ENCODE peak calls at places on chromosomes 1 and 21, in five cellular contexts. One of them, this sample, is unnamed.
A peak's percentile ranks its signal among the peaks of the same experiment; 100 is the strongest.

GRCh38 chr1:54012862-54013261 is 5.1 kb downstream of the LDLRAD1 start:
- DNase-seq in lung: no peak
- DNase-seq in pancreas: no peak
- DNase-seq in mammary epithelial cell: no peak
- DNase-seq in lower lobe of right lung: no peak
- DNase-seq in this sample: no peak

GRCh38 chr1:101588677-101589076 is 351.9 kb downstream of the S1PR1 start:
- DNase-seq in mammary epithelial cell: no peak
- DNase-seq in lower lobe of right lung: no peak
- DNase-seq in pancreas: no peak
- DNase-seq in lung: no peak
- DNase-seq in this sample: no peak

GRCh38 chr1:74422379-74423155 is 89.8 kb downstream of the LRRC53 start:
- DNase-seq in mammary epithelial cell: no peak
- DNase-seq in pancreas: no peak
- DNase-seq in lower lobe of right lung: no peak
- DNase-seq in lung: no peak
- DNase-seq in this sample: no peak

GRCh38 chr1:213539464-213539863 is 448.3 kb upstream of the PROX1 start:
- DNase-seq in mammary epithelial cell: no peak
- DNase-seq in lung: no peak
- DNase-seq in pancreas: no peak
- DNase-seq in lower lobe of right lung: no peak
- DNase-seq in this sample: no peak

GRCh38 chr1:150407330-150407729 is 43.4 kb downstream of the RPRD2 start:
- DNase-seq in mammary epithelial cell: no peak
- DNase-seq in lower lobe of right lung: no peak
- DNase-seq in lung: no peak
- DNase-seq in pancreas: no peak
- DNase-seq in this sample: no peak

GRCh38 chr1:158398818-158399502 is at the start of gene OR10T2:
- DNase-seq in mammary epithelial cell: no peak
- DNase-seq in lower lobe of right lung: no peak
- DNase-seq in pancreas: no peak
- DNase-seq in lung: no peak
- DNase-seq in this sample: no peak

GRCh38 chr1:226979517-226980121 is 39.5 kb downstream of the COQ8A start:
- DNase-seq in pancreas: no peak
- DNase-seq in lung: no peak
- DNase-seq in mammary epithelial cell: no peak
- DNase-seq in lower lobe of right lung: no peak
- DNase-seq in this sample: peak; percentile 66

GRCh38 chr1:24409535-24409934 is 4.0 kb downstream of the STPG1 start:
- DNase-seq in mammary epithelial cell: peak; percentile 91
- DNase-seq in lung: no peak
- DNase-seq in lower lobe of right lung: no peak
- DNase-seq in pancreas: no peak
- DNase-seq in this sample: no peak

GRCh38 chr1:102970496-102971078 is 137.7 kb downstream of the COL11A1 start:
- DNase-seq in lower lobe of right lung: no peak
- DNase-seq in pancreas: no peak
- DNase-seq in lung: no peak
- DNase-seq in mammary epithelial cell: peak; percentile 37
- DNase-seq in this sample: no peak

GRCh38 chr1:213055087-213055591 is 4.1 kb downstream of the RPS6KC1 start:
- DNase-seq in pancreas: no peak
- DNase-seq in lower lobe of right lung: no peak
- DNase-seq in mammary epithelial cell: peak; percentile 63
- DNase-seq in lung: no peak
- DNase-seq in this sample: no peak

GRCh38 chr1:244964112-244964971 is 100.0 kb upstream of the HNRNPU start:
- DNase-seq in lower lobe of right lung: no peak
- DNase-seq in mammary epithelial cell: peak; percentile 30
- DNase-seq in pancreas: no peak
- DNase-seq in lung: no peak
- DNase-seq in this sample: no peak

GRCh38 chr1:182684128-182684828 is at the start of gene RGS8:
- DNase-seq in mammary epithelial cell: no peak
- DNase-seq in lung: no peak
- DNase-seq in lower lobe of right lung: no peak
- DNase-seq in pancreas: no peak
- DNase-seq in this sample: no peak

GRCh38 chr1:191350938-191351337 is 807.3 kb upstream of the RGS18 start:
- DNase-seq in mammary epithelial cell: no peak
- DNase-seq in pancreas: no peak
- DNase-seq in lower lobe of right lung: no peak
- DNase-seq in lung: no peak
- DNase-seq in this sample: no peak

GRCh38 chr1:101112051-101112770 is 86.6 kb upstream of the DPH5 start:
- DNase-seq in pancreas: no peak
- DNase-seq in mammary epithelial cell: no peak
- DNase-seq in lung: no peak
- DNase-seq in lower lobe of right lung: peak; percentile 70
- DNase-seq in this sample: peak; percentile 67

GRCh38 chr1:94806451-94806861 is 13.7 kb upstream of the SLC44A3 start:
- DNase-seq in mammary epithelial cell: no peak
- DNase-seq in lung: no peak
- DNase-seq in pancreas: no peak
- DNase-seq in lower lobe of right lung: no peak
- DNase-seq in this sample: no peak

GRCh38 chr21:26769613-26770188 is 75.5 kb downstream of the ADAMTS1 start:
- DNase-seq in mammary epithelial cell: no peak
- DNase-seq in lower lobe of right lung: no peak
- DNase-seq in lung: no peak
- DNase-seq in pancreas: no peak
- DNase-seq in this sample: no peak

GRCh38 chr1:105137543-105138444 is 1388.1 kb downstream of the AMY1C start:
- DNase-seq in lower lobe of right lung: no peak
- DNase-seq in pancreas: no peak
- DNase-seq in lung: no peak
- DNase-seq in mammary epithelial cell: no peak
- DNase-seq in this sample: no peak

GRCh38 chr1:228393268-228393699 is 13.4 kb downstream of the TRIM11 start:
- DNase-seq in mammary epithelial cell: no peak
- DNase-seq in pancreas: peak; percentile 53
- DNase-seq in lung: no peak
- DNase-seq in lower lobe of right lung: peak; percentile 59
- DNase-seq in this sample: peak; percentile 80

GRCh38 chr1:9399510-9400424 is 107.1 kb downstream of the SPSB1 start:
- DNase-seq in mammary epithelial cell: no peak
- DNase-seq in lower lobe of right lung: no peak
- DNase-seq in lung: no peak
- DNase-seq in pancreas: no peak
- DNase-seq in this sample: no peak

DNA sequence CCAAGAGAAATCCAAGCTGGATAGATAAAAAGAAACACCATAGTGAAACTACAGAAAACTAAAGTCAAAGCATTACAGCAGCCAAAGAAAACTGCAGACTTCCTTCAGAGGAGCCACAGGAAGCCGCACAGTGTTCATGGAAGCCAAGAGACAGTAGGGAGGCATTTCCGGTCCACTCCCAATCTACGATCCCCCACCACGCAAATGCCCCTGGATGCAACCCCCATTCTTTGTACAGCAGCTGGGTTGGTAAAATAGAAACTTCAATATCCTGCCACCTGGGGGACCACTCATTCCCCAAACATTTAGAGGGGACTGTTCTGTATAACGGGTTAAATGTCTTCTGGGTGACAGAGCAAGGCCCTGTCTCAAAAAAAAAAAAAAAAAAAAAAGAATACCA is 43.9 kb upstream of the TSPEAR start:
- DNase-seq in pancreas: no peak
- DNase-seq in lower lobe of right lung: no peak
- DNase-seq in mammary epithelial cell: no peak
- DNase-seq in lung: no peak
- DNase-seq in this sample: no peak
- TF ChIP-seq CTCF in pancreas: no peak
- TF ChIP-seq CTCF in lower lobe of right lung: no peak
- TF ChIP-seq CTCF in mammary epithelial cell: no peak
- TF ChIP-seq CTCF in lung: no peak
- TF ChIP-seq CTCF in this sample: no peak

DNA sequence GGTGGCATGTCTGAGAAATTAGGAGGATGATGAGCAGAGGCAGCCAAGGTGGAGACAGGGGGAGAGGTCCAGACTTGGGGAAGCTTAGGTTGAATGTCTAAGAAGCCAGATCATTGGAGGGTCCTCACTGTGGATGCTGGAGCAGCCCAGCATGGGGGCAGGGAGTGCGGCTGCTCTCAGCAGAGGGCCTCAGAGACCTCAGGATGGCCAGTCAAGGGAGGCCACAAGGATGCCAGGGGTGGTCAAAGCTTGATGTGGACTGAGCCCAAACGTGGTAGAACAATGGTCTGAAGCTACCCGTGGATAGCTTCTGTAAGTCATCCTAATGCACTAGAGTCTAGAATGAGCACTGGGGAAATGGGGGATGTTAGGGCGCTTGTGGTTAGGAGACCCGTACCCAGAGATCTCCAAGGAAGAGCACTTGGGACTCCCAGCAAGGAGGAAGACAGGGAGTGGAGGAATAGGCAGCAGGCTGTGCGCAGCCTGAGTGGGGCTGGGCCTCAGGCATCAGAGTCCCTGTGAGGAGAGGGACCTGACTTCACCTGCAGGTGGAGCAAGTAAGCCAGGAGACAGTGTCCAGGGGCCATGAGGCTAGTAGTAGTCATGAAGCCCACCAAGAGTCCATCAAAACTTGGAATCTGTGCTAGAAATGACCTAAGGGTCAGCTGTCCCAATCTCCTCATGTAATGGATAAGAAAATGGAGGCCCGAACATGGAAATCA is 4.3 kb upstream of the S100A9 start:
- DNase-seq in pancreas: no peak
- DNase-seq in lower lobe of right lung: no peak
- DNase-seq in lung: no peak
- DNase-seq in mammary epithelial cell: no peak
- DNase-seq in this sample: no peak
- TF ChIP-seq CTCF in pancreas: no peak
- TF ChIP-seq CTCF in lower lobe of right lung: no peak
- TF ChIP-seq CTCF in lung: no peak
- TF ChIP-seq CTCF in mammary epithelial cell: peak; percentile 72
- TF ChIP-seq CTCF in this sample: no peak

GRCh38 chr1:43996733-43997115 is 5.3 kb downstream of the CCDC24 start:
- DNase-seq in lower lobe of right lung: no peak
- DNase-seq in mammary epithelial cell: no peak
- DNase-seq in lung: no peak
- DNase-seq in pancreas: no peak
- DNase-seq in this sample: no peak

GRCh38 chr1:43994071-43994470 is 2.7 kb downstream of the CCDC24 start:
- DNase-seq in lower lobe of right lung: no peak
- DNase-seq in lung: no peak
- DNase-seq in mammary epithelial cell: peak; percentile 79
- DNase-seq in pancreas: no peak
- DNase-seq in this sample: no peak

GRCh38 chr1:43993206-43993914 is 2.0 kb downstream of the CCDC24 start:
- DNase-seq in mammary epithelial cell: no peak
- DNase-seq in pancreas: no peak
- DNase-seq in lung: no peak
- DNase-seq in lower lobe of right lung: no peak
- DNase-seq in this sample: no peak

GRCh38 chr1:43995984-43996732 is 4.8 kb downstream of the CCDC24 start:
- DNase-seq in pancreas: no peak
- DNase-seq in lower lobe of right lung: no peak
- DNase-seq in mammary epithelial cell: no peak
- DNase-seq in lung: no peak
- DNase-seq in this sample: no peak

GRCh38 chr1:43994794-43995790 is 3.7 kb downstream of the CCDC24 start:
- DNase-seq in lung: no peak
- DNase-seq in mammary epithelial cell: no peak
- DNase-seq in pancreas: no peak
- DNase-seq in lower lobe of right lung: no peak
- DNase-seq in this sample: no peak
- TF ChIP-seq CTCF in lung: no peak
- TF ChIP-seq CTCF in mammary epithelial cell: peak; percentile 39
- TF ChIP-seq CTCF in pancreas: no peak
- TF ChIP-seq CTCF in lower lobe of right lung: no peak
- TF ChIP-seq CTCF in this sample: no peak

GRCh38 chr1:51549901-51550300 is 30.8 kb upstream of the EPS15 start:
- DNase-seq in lung: no peak
- DNase-seq in lower lobe of right lung: no peak
- DNase-seq in pancreas: no peak
- DNase-seq in mammary epithelial cell: no peak
- DNase-seq in this sample: no peak
- TF ChIP-seq CTCF in lung: no peak
- TF ChIP-seq CTCF in lower lobe of right lung: no peak
- TF ChIP-seq CTCF in pancreas: no peak
- TF ChIP-seq CTCF in mammary epithelial cell: no peak
- TF ChIP-seq CTCF in this sample: no peak

GRCh38 chr1:214550339-214551051 is 907 bp downstream of the PTPN14 start:
- DNase-seq in pancreas: no peak
- DNase-seq in mammary epithelial cell: no peak
- DNase-seq in lower lobe of right lung: no peak
- DNase-seq in lung: no peak
- DNase-seq in this sample: peak; percentile 70

GRCh38 chr1:214551052-214551435 is 358 bp downstream of the PTPN14 start:
- DNase-seq in mammary epithelial cell: no peak
- DNase-seq in lung: peak; percentile 46
- DNase-seq in lower lobe of right lung: peak; percentile 59
- DNase-seq in pancreas: peak; percentile 64
- DNase-seq in this sample: peak; percentile 88

GRCh38 chr1:214552174-214552608 is 789 bp upstream of the PTPN14 start:
- DNase-seq in lung: peak; percentile 81
- DNase-seq in lower lobe of right lung: peak; percentile 78
- DNase-seq in mammary epithelial cell: peak; percentile 91
- DNase-seq in pancreas: peak; percentile 66
- DNase-seq in this sample: peak; percentile 93

GRCh38 chr1:214553142-214553710 is 1.8 kb upstream of the PTPN14 start:
- DNase-seq in pancreas: no peak
- DNase-seq in lung: no peak
- DNase-seq in lower lobe of right lung: no peak
- DNase-seq in mammary epithelial cell: no peak
- DNase-seq in this sample: no peak

DNA sequence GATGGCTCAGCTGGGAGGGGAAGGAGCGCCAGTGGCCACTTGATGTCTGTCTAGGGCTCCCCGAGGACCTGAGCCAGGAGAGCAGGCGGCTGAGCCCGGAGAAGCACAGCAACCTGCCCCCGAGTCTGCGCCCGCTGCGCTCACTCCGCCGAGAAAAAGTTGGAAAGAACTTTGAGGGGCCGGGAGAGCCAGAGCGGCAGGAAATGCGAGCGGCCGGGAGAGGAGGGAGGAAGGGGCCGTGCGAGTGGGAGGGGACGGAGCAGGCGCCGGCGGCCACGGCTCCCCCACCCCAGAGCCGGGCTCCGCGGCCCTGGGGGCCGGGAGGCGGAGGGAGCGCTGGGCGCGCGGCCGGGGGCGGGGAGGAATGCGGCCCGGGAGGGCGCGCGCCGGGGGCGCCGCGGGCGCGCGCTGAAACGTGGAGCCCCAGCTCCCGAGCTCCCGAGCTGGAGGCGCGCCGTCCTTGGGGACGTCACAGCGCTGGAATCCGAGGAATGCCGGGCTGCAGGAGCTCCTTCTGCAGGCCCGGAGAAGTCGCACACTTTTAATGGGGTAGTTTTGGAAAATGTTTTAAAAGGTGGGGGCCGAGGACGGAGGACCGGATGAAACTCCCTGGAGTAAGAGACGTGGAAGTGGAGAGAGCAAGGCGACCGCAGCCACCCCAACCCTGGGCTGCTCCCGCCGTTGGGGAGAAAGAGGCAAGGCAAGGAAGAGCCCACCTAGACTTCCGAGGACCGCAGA is at the start of gene PTPN14:
- DNase-seq in lung: peak; percentile 86
- DNase-seq in lower lobe of right lung: peak; percentile 90
- DNase-seq in pancreas: peak; percentile 90
- DNase-seq in mammary epithelial cell: peak; percentile 92
- DNase-seq in this sample: peak; percentile 96
- TF ChIP-seq CTCF in lung: no peak
- TF ChIP-seq CTCF in lower lobe of right lung: peak; percentile 22
- TF ChIP-seq CTCF in pancreas: no peak
- TF ChIP-seq CTCF in mammary epithelial cell: peak; percentile 55
- TF ChIP-seq CTCF in this sample: peak; percentile 21

GRCh38 chr1:221768444-221769066 is 26.7 kb upstream of the DUSP10 start:
- DNase-seq in lower lobe of right lung: no peak
- DNase-seq in lung: no peak
- DNase-seq in mammary epithelial cell: no peak
- DNase-seq in pancreas: no peak
- DNase-seq in this sample: no peak
- TF ChIP-seq CTCF in lower lobe of right lung: peak; percentile 14
- TF ChIP-seq CTCF in lung: no peak
- TF ChIP-seq CTCF in mammary epithelial cell: peak; percentile 25
- TF ChIP-seq CTCF in pancreas: no peak
- TF ChIP-seq CTCF in this sample: no peak